ENCODE peak calls at places on chromosomes 11 and 22, in six cellular contexts. B is GM13977, S is RWPE1, T is heart left ventricle, F is left ventricle myocardium inferior, X is lower lobe of right lung. Z is an unnamed sample.

GRCh38 chr11:128776434-128777284 is 82.8 kb downstream of the FLI1 start:
- DNase-seq in F (peak; percentile 76), T (peak; percentile 67), S (no peak), X (no peak), B (peak; percentile 65), Z (peak; percentile 77)

GRCh38 chr22:48919851-48920589 is 907.7 kb downstream of the BRD1 start:
- DNase-seq in F (no peak), B (no peak), T (no peak), S (no peak), X (no peak), Z (no peak)

GRCh38 chr11:108648528-108648885 is 16.4 kb upstream of the DDX10 start:
- DNase-seq in X (no peak), S (no peak), B (no peak), F (no peak), T (no peak), Z (no peak)

GRCh38 chr22:30770716-30771115 is 76.0 kb downstream of the OSBP2 start:
- DNase-seq in T (no peak), B (no peak), F (no peak), S (no peak), X (no peak), Z (no peak)

GRCh38 chr22:29375436-29376076 is 12.8 kb downstream of the AP1B1 start:
- DNase-seq in B (no peak), X (no peak), T (no peak), F (no peak), S (no peak), Z (no peak)

GRCh38 chr11:84870486-84870885 is 756.7 kb downstream of the DLG2 start:
- DNase-seq in X (no peak), B (no peak), F (no peak), T (no peak), S (no peak), Z (no peak)

GRCh38 chr11:121665211-121665838 is 212.6 kb upstream of the SORL1-AS1 start:
- DNase-seq in B (no peak), X (no peak), S (no peak), T (no peak), F (no peak), Z (no peak)

GRCh38 chr11:9760180-9760550 is 96.3 kb downstream of the SWAP70 start:
- DNase-seq in X (peak; percentile 65), S (no peak), T (peak; percentile 91), B (no peak), F (peak; percentile 95), Z (peak; percentile 92)

GRCh38 chr22:44659140-44659539 is 42.9 kb upstream of the PRR5 start:
- DNase-seq in X (peak; percentile 24), S (no peak), B (no peak), F (no peak), T (no peak), Z (no peak)

GRCh38 chr11:45384711-45385241 is 98.6 kb upstream of the SYT13 start:
- DNase-seq in S (no peak), T (no peak), B (no peak), X (no peak), F (no peak), Z (no peak)

GRCh38 chr11:124893781-124894401 is 3.8 kb downstream of the ROBO4 start:
- DNase-seq in X (no peak), T (no peak), F (no peak), B (no peak), S (no peak), Z (no peak)

GRCh38 chr11:78690588-78690987 is 115.9 kb upstream of the NARS2 start:
- DNase-seq in B (no peak), X (no peak), F (no peak), S (peak; percentile 24), T (no peak), Z (no peak)

DNA sequence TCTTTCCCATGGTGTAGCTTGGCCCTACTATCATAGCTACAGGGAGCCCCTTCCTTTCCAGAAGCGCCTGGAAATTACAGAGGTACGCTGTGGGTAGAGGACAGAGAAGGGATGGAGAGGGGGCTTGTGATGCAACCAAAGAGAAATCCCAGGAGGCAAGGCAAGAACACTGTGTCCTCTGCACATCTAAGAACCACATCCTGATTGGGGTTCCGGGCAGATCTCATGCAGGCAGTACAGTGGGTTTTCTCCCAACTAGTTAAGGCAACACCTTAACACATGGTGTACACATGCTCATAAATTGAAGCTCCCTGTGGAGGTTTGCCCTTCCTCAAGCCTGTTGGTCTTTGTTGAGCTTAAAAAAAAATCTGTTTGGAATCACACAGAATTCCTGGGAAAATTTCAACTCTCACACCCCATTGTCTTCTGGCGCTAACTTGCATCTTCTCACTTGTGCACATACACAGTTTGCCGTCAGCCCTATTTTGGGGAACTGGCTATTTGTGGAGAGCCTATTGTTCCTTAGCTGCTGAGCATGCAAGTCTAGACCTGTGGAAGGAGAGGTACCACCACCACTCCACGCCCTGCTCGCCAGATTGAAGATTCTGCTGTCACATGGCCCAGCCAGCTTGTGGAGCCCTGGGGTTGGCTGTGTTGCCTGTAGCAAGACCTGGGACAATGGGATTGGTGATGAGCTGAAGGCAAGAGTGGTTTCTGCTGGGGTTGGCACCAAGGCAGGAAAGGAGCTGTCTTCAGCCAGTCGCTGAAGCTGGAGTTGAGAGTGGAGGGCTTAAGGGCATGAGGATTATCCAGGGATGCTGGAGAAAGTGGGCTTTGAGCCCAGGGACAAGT is 52.4 kb downstream of the ALX4 start:
- DNase-seq in S (no peak), B (no peak), F (no peak), X (no peak), T (no peak), Z (no peak)
- TF ChIP-seq CTCF in S (no peak), B (no peak), F (no peak), X (no peak), T (no peak), Z (no peak)

DNA sequence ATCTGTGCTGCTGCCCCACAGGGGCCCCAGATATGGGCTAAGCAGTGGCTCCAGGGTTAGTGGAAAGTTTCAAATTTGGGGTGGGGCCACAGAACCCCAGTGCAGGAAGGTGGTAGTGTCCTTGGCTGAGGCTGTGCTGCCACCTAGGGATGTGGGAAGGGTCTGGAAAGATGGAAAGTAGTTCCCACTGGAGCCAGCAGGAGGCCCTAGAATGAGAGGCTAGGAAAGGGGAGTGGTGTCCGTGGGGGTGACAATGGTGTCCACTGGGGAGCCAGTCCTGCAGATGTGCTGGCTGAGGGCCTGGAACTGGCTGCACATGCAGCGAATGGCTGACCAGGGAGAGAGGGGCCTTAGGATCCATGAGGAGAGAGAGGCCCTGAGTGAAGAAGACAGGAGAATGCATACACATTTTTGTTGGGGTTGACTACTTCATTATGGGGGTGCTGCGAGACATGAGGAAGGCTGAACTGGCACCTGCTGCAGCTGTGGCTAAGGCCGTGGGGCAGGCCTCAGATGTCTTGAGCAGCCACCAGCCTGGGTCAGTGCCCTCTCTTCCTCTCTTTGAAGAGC is 21.1 kb downstream of the RFPL3 start:
- DNase-seq in S (peak; percentile 18), B (no peak), X (no peak), T (no peak), F (no peak), Z (peak; percentile 62)
- TF ChIP-seq CTCF in S (peak; percentile 22), B (peak; percentile 31), X (peak; percentile 42), T (peak; percentile 54), F (peak; percentile 56), Z (no peak)

GRCh38 chr22:40855104-40855959 is 1.1 kb downstream of the ST13 start:
- DNase-seq in F (no peak), S (no peak), X (no peak), T (no peak), B (no peak), Z (peak; percentile 29)
- TF ChIP-seq CTCF in F (no peak), S (no peak), X (no peak), T (no peak), B (no peak), Z (no peak)

DNA sequence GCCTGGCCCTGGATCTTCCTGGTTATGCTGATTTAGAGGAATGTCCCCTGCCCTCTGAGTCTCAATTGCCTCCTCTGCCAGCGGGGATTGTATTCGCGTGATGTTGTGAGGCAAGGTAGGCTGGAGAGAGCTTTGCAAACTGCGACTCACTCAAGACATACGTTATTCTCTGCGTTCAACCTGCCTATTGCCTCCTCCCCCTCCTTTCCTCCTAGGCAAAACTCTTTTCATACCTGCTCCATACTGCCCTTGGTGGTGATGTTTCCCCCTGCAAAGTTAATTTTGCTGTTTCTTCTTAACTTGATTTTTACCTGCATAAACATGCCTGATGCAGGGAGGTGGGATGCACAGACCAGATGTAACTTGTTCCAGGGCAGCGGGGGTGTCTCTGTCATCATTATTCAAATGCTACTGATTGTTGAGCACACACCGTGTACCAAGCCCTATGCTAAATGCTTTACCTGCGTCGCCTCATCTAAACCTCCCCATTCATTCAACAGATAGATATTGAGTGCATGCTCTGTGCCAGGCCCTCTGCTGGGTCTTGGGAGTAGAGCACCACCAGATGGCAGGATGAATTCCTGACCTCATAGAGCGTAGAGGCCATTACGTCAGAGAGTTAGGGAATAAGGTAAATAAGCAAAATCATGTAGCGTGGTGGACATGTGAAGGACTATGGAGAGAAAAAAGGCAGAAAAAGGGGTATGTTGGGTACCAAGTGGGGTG is 29.0 kb downstream of the SGSM1 start:
- DNase-seq in X (no peak), F (no peak), B (no peak), S (no peak), T (no peak), Z (peak; percentile 32)
- TF ChIP-seq CTCF in X (no peak), F (peak; percentile 35), B (no peak), S (no peak), T (peak; percentile 36), Z (peak; percentile 3)